ENCODE peak calls at places on chromosomes 3 and 15, in four cellular contexts. L, R, U and B are unnamed samples.

GRCh38 chr3:76024640-76025039 is 239.3 kb upstream of the ZNF717 start:
- DNase-seq in L (peak; percentile 16), R (no peak), U (peak; percentile 73), B (no peak)

GRCh38 chr3:172089250-172089649 is 49.9 kb downstream of the FNDC3B start:
- DNase-seq in L (no peak), R (no peak), U (no peak), B (no peak)

GRCh38 chr3:144652573-144652972 is 681.0 kb downstream of the DIPK2A start:
- DNase-seq in L (no peak), R (no peak), U (peak; percentile 96), B (no peak)

GRCh38 chr15:25243800-25244097 is 195.1 kb downstream of the UBE3A start:
- DNase-seq in L (no peak), R (no peak), U (no peak), B (no peak)

GRCh38 chr3:100400424-100400781 is 486 bp downstream of the TOMM70 start:
- DNase-seq in L (no peak), R (no peak), U (peak; percentile 53), B (no peak)

GRCh38 chr15:59376735-59377134 is 4.1 kb upstream of the MYO1E start:
- DNase-seq in L (no peak), R (no peak), U (peak; percentile 53), B (no peak)

GRCh38 chr3:128226794-128227399 is 73.6 kb downstream of the EEFSEC start:
- DNase-seq in L (no peak), R (peak; percentile 38), U (peak; percentile 59), B (peak; percentile 88)

GRCh38 chr3:114411811-114412803 is 118.3 kb downstream of the TIGIT start:
- DNase-seq in L (peak; percentile 80), R (no peak), U (peak; percentile 67), B (no peak)

GRCh38 chr3:123535580-123535979 is 49.3 kb downstream of the HACD2 start:
- DNase-seq in L (peak; percentile 39), R (no peak), U (peak; percentile 53), B (no peak)

GRCh38 chr3:131550562-131551188 is 47.9 kb upstream of the MRPL3 start:
- DNase-seq in L (no peak), R (no peak), U (no peak), B (no peak)

GRCh38 chr15:93562752-93563151 is 473.7 kb upstream of the RGMA start:
- DNase-seq in L (no peak), R (no peak), U (no peak), B (no peak)

GRCh38 chr3:122705379-122705778 is 24.7 kb downstream of the PARP14 start:
- DNase-seq in L (no peak), R (no peak), U (no peak), B (no peak)

GRCh38 chr3:157529751-157530150 is 26.5 kb upstream of the VEPH1 start:
- DNase-seq in L (no peak), R (no peak), U (no peak), B (no peak)

GRCh38 chr3:36741285-36741684 is 23.1 kb downstream of the DCLK3 start:
- DNase-seq in L (no peak), R (no peak), U (no peak), B (peak; percentile 58)

GRCh38 chr3:86978111-86978528 is 12.8 kb downstream of the VGLL3 start:
- DNase-seq in L (peak; percentile 44), R (no peak), U (peak; percentile 81), B (no peak)

GRCh38 chr3:121918779-121919483 is 24.7 kb downstream of the SLC15A2 start:
- DNase-seq in L (no peak), R (no peak), U (no peak), B (no peak)

GRCh38 chr15:42154576-42155355 is 1.7 kb downstream of the PLA2G4F start:
- DNase-seq in L (no peak), R (no peak), U (no peak), B (peak; percentile 13)

GRCh38 chr3:9906480-9906879 is 3.8 kb downstream of the IL17RE start:
- DNase-seq in L (no peak), R (no peak), U (no peak), B (no peak)

GRCh38 chr3:9902372-9903237 is at the start of gene IL17RE:
- DNase-seq in L (no peak), R (no peak), U (no peak), B (peak; percentile 82)

GRCh38 chr3:9903904-9904303 is 1.3 kb downstream of the IL17RE start:
- DNase-seq in L (no peak), R (no peak), U (no peak), B (no peak)

GRCh38 chr3:9901967-9902366 is 681 bp upstream of the IL17RE start:
- DNase-seq in L (no peak), R (no peak), U (no peak), B (no peak)

DNA sequence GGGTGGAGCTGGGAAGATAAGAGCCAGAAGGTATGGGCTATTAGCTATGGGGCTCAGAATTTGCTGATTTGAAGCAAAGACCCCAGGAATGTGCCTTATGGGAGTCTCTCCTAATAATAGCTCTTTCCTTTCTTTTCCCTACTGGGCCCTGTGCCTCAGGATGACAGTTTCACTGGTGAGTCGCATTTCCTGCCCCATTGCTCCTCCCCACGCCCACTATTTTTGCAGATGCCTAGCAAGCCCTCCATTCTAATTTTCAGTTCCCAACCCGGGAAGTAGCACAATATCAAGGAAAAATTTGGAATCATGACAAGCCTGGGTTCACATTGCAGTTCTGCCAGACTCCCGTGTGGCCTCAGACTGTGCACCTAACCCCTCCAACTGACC is 583 bp downstream of the IL17RE start:
- DNase-seq in L (no peak), R (no peak), U (peak; percentile 37), B (no peak)
- H3K4me3 ChIP-seq in L (no peak overlapping the region), R (no peak overlapping the region), U (peak overlapping the region; percentile 75), B (no peak overlapping the region)

GRCh38 chr3:196641278-196642058 is 2.0 kb downstream of the NRROS start:
- DNase-seq in L (no peak), R (no peak), U (no peak), B (peak; percentile 11)

GRCh38 chr3:196643201-196643749 is 3.8 kb downstream of the NRROS start:
- DNase-seq in L (no peak), R (no peak), U (no peak), B (no peak)

GRCh38 chr3:196645091-196645490 is 5.6 kb downstream of the NRROS start:
- DNase-seq in L (no peak), R (no peak), U (no peak), B (no peak)

GRCh38 chr3:196645917-196646735 is 6.6 kb downstream of the NRROS start:
- DNase-seq in L (no peak), R (no peak), U (no peak), B (no peak)

GRCh38 chr3:196643761-196644160 is 4.3 kb downstream of the NRROS start:
- DNase-seq in L (no peak), R (no peak), U (no peak), B (no peak)
- H3K36me3 ChIP-seq in L (no peaks in the 10 kb centered on the region), R (no peaks in the 10 kb centered on the region), U (no peaks in the 10 kb centered on the region), B (no peaks in the 10 kb centered on the region)

GRCh38 chr15:63405683-63406456 is 24.2 kb upstream of the CA12 start:
- DNase-seq in L (no peak), R (no peak), U (no peak), B (no peak)

GRCh38 chr15:63402498-63403253 is 21.0 kb upstream of the CA12 start:
- DNase-seq in L (peak; percentile 13), R (no peak), U (peak; percentile 80), B (peak; percentile 56)

GRCh38 chr15:63407612-63408011 is 26.0 kb upstream of the CA12 start:
- DNase-seq in L (no peak), R (no peak), U (no peak), B (no peak)

GRCh38 chr15:63403254-63403945 is 21.8 kb upstream of the CA12 start:
- DNase-seq in L (no peak), R (no peak), U (no peak), B (no peak)

DNA sequence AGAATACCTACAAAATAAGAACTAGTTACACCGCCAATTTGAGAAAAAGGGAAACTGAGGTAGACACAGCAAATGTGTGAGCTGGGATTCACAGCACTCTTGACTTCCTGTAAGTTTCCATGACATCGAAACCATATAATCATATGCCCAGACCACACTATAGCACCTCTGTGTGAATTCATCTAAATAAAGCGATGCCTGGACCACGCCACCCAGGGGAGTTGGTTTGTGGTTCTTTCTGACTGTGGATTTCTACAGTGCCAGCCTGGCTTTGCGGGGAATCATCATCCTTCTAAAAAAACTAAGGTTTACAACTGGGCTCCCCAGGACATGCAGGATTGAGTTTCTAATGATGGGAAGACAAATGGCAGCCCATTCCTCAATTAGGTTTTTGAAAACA is 23.5 kb upstream of the CA12 start:
- DNase-seq in L (no peak), R (no peak), U (no peak), B (no peak)
- H3K27me3 ChIP-seq in L (no peaks in the 10 kb centered on the region), R (no peaks in the 10 kb centered on the region), U (no peaks in the 10 kb centered on the region), B (no peaks in the 10 kb centered on the region)

GRCh38 chr3:176431986-176432385 is 765.3 kb downstream of the TBL1XR1 start:
- DNase-seq in L (peak; percentile 31), R (no peak), U (no peak), B (no peak)

GRCh38 chr3:176426371-176426770 is 770.9 kb downstream of the TBL1XR1 start:
- DNase-seq in L (no peak), R (no peak), U (no peak), B (no peak)

GRCh38 chr3:176431073-176431472 is 766.2 kb downstream of the TBL1XR1 start:
- DNase-seq in L (no peak), R (no peak), U (no peak), B (no peak)

GRCh38 chr3:176428552-176428951 is 768.7 kb downstream of the TBL1XR1 start:
- DNase-seq in L (no peak), R (no peak), U (no peak), B (peak; percentile 19)

GRCh38 chr3:176430244-176430893 is 766.9 kb downstream of the TBL1XR1 start:
- DNase-seq in L (peak; percentile 39), R (peak; percentile 35), U (peak; percentile 85), B (peak; percentile 18)
- H3K4me3 ChIP-seq in L (no peak overlapping the region), R (no peak overlapping the region), U (no peak overlapping the region), B (no peak overlapping the region)

DNA sequence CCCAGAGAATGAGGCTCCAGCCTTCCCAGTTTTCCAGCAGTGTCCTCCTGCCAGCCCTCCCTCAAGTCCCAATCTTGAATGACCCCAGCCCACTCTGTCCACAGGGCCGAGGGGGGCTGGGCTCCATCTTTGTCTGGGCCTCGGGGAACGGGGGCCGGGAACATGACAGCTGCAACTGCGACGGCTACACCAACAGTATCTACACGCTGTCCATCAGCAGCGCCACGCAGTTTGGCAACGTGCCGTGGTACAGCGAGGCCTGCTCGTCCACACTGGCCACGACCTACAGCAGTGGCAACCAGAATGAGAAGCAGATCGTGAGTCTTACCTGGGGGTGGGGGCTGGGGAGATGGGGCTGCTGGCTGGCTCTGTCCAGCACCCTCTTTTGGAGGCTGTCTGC is 5.6 kb upstream of the FES start:
- DNase-seq in L (no peak), R (no peak), U (no peak), B (no peak)
- H3K36me3 ChIP-seq in L (peaks cover 18% of the 10 kb centered on the region), R (peaks cover 81% of the 10 kb centered on the region), U (peaks cover 69% of the 10 kb centered on the region), B (peaks cover 17% of the 10 kb centered on the region)